ENCODE peak calls at places on chromosomes 6 and 20, in four cellular contexts. D is HCT116, S is OCI-LY7, U is neural progenitor cell. C is an unnamed sample.

GRCh38 chr6:97189767-97190166 is 93.2 kb downstream of the MMS22L start:
- DNase-seq in D (no peak), S (no peak), U (no peak), C (no peak)

GRCh38 chr6:15989397-15989796 is 139.5 kb upstream of the MYLIP start:
- DNase-seq in D (no peak), S (no peak), U (no peak), C (no peak)

GRCh38 chr6:147081210-147081609 is 123.0 kb upstream of the STXBP5 start:
- DNase-seq in D (peak; percentile 28), S (no peak), U (no peak), C (peak; percentile 43)

GRCh38 chr6:121668259-121668658 is 232.8 kb downstream of the GJA1 start:
- DNase-seq in D (no peak), S (no peak), U (no peak), C (no peak)

GRCh38 chr6:23091795-23092194 is 522.4 kb downstream of the HDGFL1 start:
- DNase-seq in D (no peak), S (no peak), U (no peak), C (no peak)

GRCh38 chr6:32196682-32197616 is 4.5 kb upstream of the GPSM3 start:
- DNase-seq in D (no peak), S (no peak), U (peak; percentile 29), C (no peak)

GRCh38 chr6:89378628-89379027 is 26.1 kb upstream of the UBE2J1 start:
- DNase-seq in D (no peak), S (no peak), U (no peak), C (no peak)

GRCh38 chr6:40477246-40478126 is 109.7 kb downstream of the LRFN2 start:
- DNase-seq in D (no peak), S (no peak), U (peak; percentile 52), C (peak; percentile 48)

GRCh38 chr20:24764027-24764797 is 184.9 kb upstream of the CST7 start:
- DNase-seq in D (no peak), S (no peak), U (no peak), C (no peak)

GRCh38 chr20:59033093-59033492 is 958 bp upstream of the ATP5F1E start:
- DNase-seq in D (no peak), S (no peak), U (no peak), C (no peak)

GRCh38 chr6:35896228-35896627 is 24.7 kb downstream of the SRPK1 start:
- DNase-seq in D (no peak), S (no peak), U (no peak), C (no peak)

GRCh38 chr20:54290636-54291035 is 82.7 kb downstream of the PFDN4 start:
- DNase-seq in D (no peak), S (no peak), U (no peak), C (no peak)

GRCh38 chr6:11467364-11467763 is 70.2 kb upstream of the TMEM170B start:
- DNase-seq in D (no peak), S (peak; percentile 14), U (no peak), C (no peak)

GRCh38 chr20:43800186-43800585 is 73.4 kb upstream of the GTSF1L start:
- DNase-seq in D (no peak), S (no peak), U (no peak), C (no peak)

GRCh38 chr6:11366183-11366933 is 133.9 kb upstream of the NEDD9 start:
- DNase-seq in D (no peak), S (no peak), U (no peak), C (no peak)

GRCh38 chr20:49677777-49678758 is 35.6 kb downstream of the B4GALT5 start:
- DNase-seq in D (no peak), S (no peak), U (no peak), C (no peak)

GRCh38 chr6:24910850-24911712 is 24.7 kb downstream of the RIPOR2 start:
- DNase-seq in D (no peak), S (peak; percentile 62), U (peak; percentile 91), C (peak; percentile 70)

GRCh38 chr20:12179692-12180091 is 262.0 kb downstream of the BTBD3 start:
- DNase-seq in D (no peak), S (no peak), U (no peak), C (no peak)

GRCh38 chr20:42472198-42472597 is 717.5 kb downstream of the PTPRT start:
- DNase-seq in D (no peak), S (no peak), U (no peak), C (no peak)

GRCh38 chr6:159800141-159800865 is at the start of gene PNLDC1:
- DNase-seq in D (no peak), S (no peak), U (no peak), C (no peak)

GRCh38 chr6:157556671-157557430 is 175.9 kb downstream of the ZDHHC14 start:
- DNase-seq in D (no peak), S (peak; percentile 75), U (no peak), C (no peak)

GRCh38 chr6:101700655-101701054 is 307.1 kb downstream of the GRIK2 start:
- DNase-seq in D (no peak), S (no peak), U (peak; percentile 64), C (no peak)

GRCh38 chr20:61044499-61044898 is 207.6 kb upstream of the CDH4 start:
- DNase-seq in D (no peak), S (no peak), U (peak; percentile 18), C (no peak)

GRCh38 chr20:4866429-4866828 is 134.9 kb downstream of the SLC23A2 start:
- DNase-seq in D (no peak), S (no peak), U (no peak), C (no peak)

GRCh38 chr6:26327450-26328264 is 37.3 kb upstream of the BTN3A2 start:
- DNase-seq in D (peak; percentile 89), S (peak; percentile 68), U (peak; percentile 83), C (peak; percentile 86)

GRCh38 chr20:37502654-37503053 is 18.4 kb upstream of the NNAT start:
- DNase-seq in D (no peak), S (no peak), U (no peak), C (no peak)

GRCh38 chr6:39312912-39313525 is 1.2 kb downstream of the KCNK17 start:
- DNase-seq in D (no peak), S (no peak), U (no peak), C (no peak)

GRCh38 chr6:89640804-89641203 is 2.3 kb upstream of the LYRM2 start:
- DNase-seq in D (no peak), S (no peak), U (no peak), C (no peak)

GRCh38 chr6:111211411-111212030 is 124.2 kb downstream of the SLC16A10 start:
- DNase-seq in D (no peak), S (no peak), U (no peak), C (no peak)

GRCh38 chr6:96460052-96460700 is 61.4 kb upstream of the UFL1 start:
- DNase-seq in D (no peak), S (no peak), U (no peak), C (no peak)

GRCh38 chr20:44973053-44973452 is 6.7 kb downstream of the STK4 start:
- DNase-seq in D (no peak), S (no peak), U (no peak), C (no peak)
- TF ChIP-seq EZH2phosphoT487 in D (no peak), S (no peak), U (no peak), C (no peak)

GRCh38 chr20:62392077-62392418 is 5.1 kb downstream of the RPS21 start:
- DNase-seq in D (no peak), S (no peak), U (no peak), C (no peak)
- H4K20me1 ChIP-seq in D (peaks cover 9% of the 10 kb centered on the region), S (peaks cover 25% of the 10 kb centered on the region), U (peaks cover 37% of the 10 kb centered on the region), C (peaks cover 11% of the 10 kb centered on the region)

DNA sequence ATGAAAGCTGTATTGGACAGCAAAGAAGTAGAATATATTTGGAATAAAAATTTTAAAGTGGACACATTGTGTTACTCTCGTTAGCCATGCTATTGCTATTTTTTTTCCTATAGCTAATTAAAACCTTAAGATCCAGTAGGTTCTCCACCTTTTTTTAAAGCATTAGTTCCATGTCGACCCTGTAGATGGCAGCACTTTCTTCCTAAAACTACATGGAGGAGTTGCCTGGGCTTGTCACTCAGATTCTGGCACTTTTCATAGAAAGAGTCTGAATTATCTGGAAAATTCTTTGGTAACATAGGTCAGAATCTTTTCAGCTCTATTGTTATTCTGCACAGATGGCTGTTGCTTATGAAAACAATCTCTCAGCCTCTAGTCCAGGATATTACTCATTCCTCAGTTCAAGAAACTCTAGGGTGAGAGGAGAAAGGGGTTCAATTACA is 42.0 kb upstream of the ESR1 start:
- DNase-seq in D (peak; percentile 64), S (peak; percentile 52), U (peak; percentile 66), C (peak; percentile 77)
- TF ChIP-seq EZH2phosphoT487 in D (no peak), S (no peak), U (no peak), C (no peak)

DNA sequence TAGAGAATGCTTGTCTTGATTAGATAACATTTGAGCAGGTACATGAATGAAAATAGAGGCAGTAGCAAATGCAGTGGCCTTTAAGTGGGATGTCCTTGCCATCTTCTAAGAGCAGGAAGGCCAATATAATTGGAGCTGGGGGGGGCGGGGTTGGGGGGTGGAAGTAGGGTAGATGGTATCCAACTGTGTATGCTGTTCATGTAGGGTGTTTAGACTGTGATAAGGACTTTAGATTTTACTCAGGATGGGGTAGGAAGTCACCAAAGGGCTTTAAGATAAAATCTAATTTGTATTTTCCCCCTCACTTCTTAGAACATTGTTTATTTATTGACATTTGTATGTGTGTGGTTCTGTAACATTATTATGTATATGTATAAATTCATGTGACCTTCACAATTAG is 12.0 kb downstream of the TAB2 start:
- DNase-seq in D (no peak), S (no peak), U (no peak), C (no peak)
- H4K20me1 ChIP-seq in D (peaks cover 7% of the 10 kb centered on the region), S (peaks cover 49% of the 10 kb centered on the region), U (peaks cover 100% of the 10 kb centered on the region), C (peaks cover 98% of the 10 kb centered on the region)

GRCh38 chr6:165117806-165118205 is 191.6 kb downstream of the C6orf118 start:
- DNase-seq in D (no peak), S (no peak), U (no peak), C (no peak)

GRCh38 chr6:165118736-165119135 is 190.7 kb downstream of the C6orf118 start:
- DNase-seq in D (no peak), S (no peak), U (no peak), C (no peak)

GRCh38 chr6:165117121-165117520 is 192.3 kb downstream of the C6orf118 start:
- DNase-seq in D (no peak), S (no peak), U (no peak), C (no peak)

GRCh38 chr6:165119231-165120020 is 190.0 kb downstream of the C6orf118 start:
- DNase-seq in D (no peak), S (no peak), U (peak; percentile 24), C (no peak)
- TF ChIP-seq EZH2phosphoT487 in D (no peak), S (no peak), U (no peak), C (no peak)

GRCh38 chr6:4057036-4057435 is 21.9 kb downstream of the FAM217A start:
- DNase-seq in D (no peak), S (no peak), U (no peak), C (no peak)

GRCh38 chr6:4059115-4059777 is 19.7 kb downstream of the FAM217A start:
- DNase-seq in D (no peak), S (no peak), U (no peak), C (peak; percentile 24)

GRCh38 chr6:4055420-4056041 is 23.4 kb downstream of the FAM217A start:
- DNase-seq in D (peak; percentile 21), S (peak; percentile 7), U (no peak), C (peak; percentile 74)
- H4K20me1 ChIP-seq in D (peaks cover 8% of the 10 kb centered on the region), S (peaks cover 3% of the 10 kb centered on the region), U (no peaks in the 10 kb centered on the region), C (no peaks in the 10 kb centered on the region)

GRCh38 chr20:63889241-63890200 is 5.4 kb upstream of the DNAJC5 start:
- DNase-seq in D (no peak), S (no peak), U (no peak), C (no peak)
- TF ChIP-seq EZH2phosphoT487 in D (no peak), S (no peak), U (no peak), C (no peak)

GRCh38 chr6:7111095-7111690 is 3.4 kb downstream of the RREB1 start:
- DNase-seq in D (no peak), S (no peak), U (no peak), C (no peak)
- H4K20me1 ChIP-seq in D (no peaks in the 10 kb centered on the region), S (peaks cover 9% of the 10 kb centered on the region), U (peaks cover 71% of the 10 kb centered on the region), C (peaks cover 58% of the 10 kb centered on the region)

GRCh38 chr20:23048283-23049200 is 930 bp downstream of the THBD start:
- DNase-seq in D (no peak), S (no peak), U (peak; percentile 78), C (peak; percentile 76)
- TF ChIP-seq EZH2phosphoT487 in D (no peak), S (no peak), U (peak; percentile 74), C (no peak)